ENCODE peak calls at places on chromosome 22, in four cellular contexts. X, W, V and S are unnamed samples.

GRCh38 chr22:36497910-36498669 is 8.8 kb downstream of the FOXRED2 start:
- DNase-seq in X (no peak), W (no peak), V (no peak), S (peak; percentile 84)

GRCh38 chr22:49301398-49302149 is 526.1 kb downstream of the BRD1 start:
- DNase-seq in X (no peak), W (no peak), V (no peak), S (no peak)

GRCh38 chr22:29426476-29426875 is 11.9 kb upstream of the RFPL1 start:
- DNase-seq in X (no peak), W (no peak), V (no peak), S (no peak)

GRCh38 chr22:50206599-50206998 is 5.8 kb downstream of the SELENOO start:
- DNase-seq in X (no peak), W (peak; percentile 42), V (peak; percentile 67), S (no peak)

GRCh38 chr22:50529416-50530279 is at the start of gene TYMP:
- DNase-seq in X (no peak), W (no peak), V (no peak), S (no peak)

GRCh38 chr22:27844656-27845602 is 43.4 kb upstream of the MN1 start:
- DNase-seq in X (no peak), W (no peak), V (no peak), S (no peak)

GRCh38 chr22:20552913-20553401 is 45.5 kb downstream of the MED15 start:
- DNase-seq in X (no peak), W (no peak), V (no peak), S (no peak)

GRCh38 chr22:39714321-39714720 is 143.8 kb downstream of the CACNA1I start:
- DNase-seq in X (no peak), W (no peak), V (no peak), S (no peak)

GRCh38 chr22:45084400-45084920 is 74.7 kb upstream of the PHF21B start:
- DNase-seq in X (no peak), W (no peak), V (no peak), S (no peak)

GRCh38 chr22:45077826-45078334 is 68.1 kb upstream of the PHF21B start:
- DNase-seq in X (no peak), W (no peak), V (no peak), S (no peak)

GRCh38 chr22:45087802-45088201 is 75.9 kb upstream of the NUP50 start:
- DNase-seq in X (no peak), W (no peak), V (no peak), S (no peak)

GRCh38 chr22:45083659-45084305 is 74.0 kb upstream of the PHF21B start:
- DNase-seq in X (no peak), W (no peak), V (no peak), S (no peak)

GRCh38 chr22:45082795-45083194 is 73.0 kb upstream of the PHF21B start:
- DNase-seq in X (no peak), W (peak; percentile 16), V (no peak), S (no peak)
- TF ChIP-seq CTCF in X (peak; percentile 79), W (peak; percentile 41), V (peak; percentile 17), S (no peak)

DNA sequence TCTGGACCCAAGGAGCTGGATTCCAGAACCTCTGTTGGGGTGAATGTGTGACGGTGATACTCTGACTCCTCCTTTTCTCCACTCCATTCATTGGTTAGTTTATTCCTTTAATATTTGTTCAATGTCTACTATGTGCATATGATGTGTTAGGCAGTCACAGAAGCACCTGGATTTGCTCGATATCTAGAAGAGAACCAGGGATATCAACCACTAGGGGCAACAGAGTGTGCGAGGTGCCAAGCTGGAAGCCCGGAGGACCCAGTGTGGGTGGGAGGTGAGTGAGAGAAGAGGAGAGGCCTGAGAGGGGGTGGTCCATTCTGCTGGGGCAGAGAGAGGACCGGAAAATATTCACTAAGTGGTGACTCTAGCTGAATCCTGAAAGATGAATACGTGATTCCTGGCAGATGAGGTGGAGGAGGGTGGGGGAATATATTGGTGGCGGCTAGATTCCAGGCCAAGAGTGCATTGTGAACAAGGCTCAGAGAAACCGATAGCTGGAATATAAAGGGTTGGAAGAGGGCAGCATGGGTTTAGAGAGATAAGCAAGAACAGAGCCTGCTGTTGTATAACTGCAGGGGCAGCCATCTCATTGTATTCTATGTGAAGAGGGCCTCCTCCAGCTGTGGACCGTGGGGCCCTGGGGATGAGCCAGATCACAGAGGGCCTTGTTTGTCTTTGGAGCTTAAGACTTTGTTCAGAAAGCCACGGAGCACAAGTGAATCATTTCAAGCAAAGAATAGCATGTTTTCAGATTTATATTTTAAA is 6.9 kb upstream of the TIMP3 start:
- DNase-seq in X (no peak), W (no peak), V (no peak), S (no peak)
- TF ChIP-seq CTCF in X (peak; percentile 11), W (no peak), V (no peak), S (no peak)

GRCh38 chr22:37781434-37782059 is 26.2 kb upstream of the GCAT start:
- DNase-seq in X (no peak), W (no peak), V (no peak), S (no peak)
- TF ChIP-seq CTCF in X (peak; percentile 59), W (peak; percentile 14), V (no peak), S (no peak)

DNA sequence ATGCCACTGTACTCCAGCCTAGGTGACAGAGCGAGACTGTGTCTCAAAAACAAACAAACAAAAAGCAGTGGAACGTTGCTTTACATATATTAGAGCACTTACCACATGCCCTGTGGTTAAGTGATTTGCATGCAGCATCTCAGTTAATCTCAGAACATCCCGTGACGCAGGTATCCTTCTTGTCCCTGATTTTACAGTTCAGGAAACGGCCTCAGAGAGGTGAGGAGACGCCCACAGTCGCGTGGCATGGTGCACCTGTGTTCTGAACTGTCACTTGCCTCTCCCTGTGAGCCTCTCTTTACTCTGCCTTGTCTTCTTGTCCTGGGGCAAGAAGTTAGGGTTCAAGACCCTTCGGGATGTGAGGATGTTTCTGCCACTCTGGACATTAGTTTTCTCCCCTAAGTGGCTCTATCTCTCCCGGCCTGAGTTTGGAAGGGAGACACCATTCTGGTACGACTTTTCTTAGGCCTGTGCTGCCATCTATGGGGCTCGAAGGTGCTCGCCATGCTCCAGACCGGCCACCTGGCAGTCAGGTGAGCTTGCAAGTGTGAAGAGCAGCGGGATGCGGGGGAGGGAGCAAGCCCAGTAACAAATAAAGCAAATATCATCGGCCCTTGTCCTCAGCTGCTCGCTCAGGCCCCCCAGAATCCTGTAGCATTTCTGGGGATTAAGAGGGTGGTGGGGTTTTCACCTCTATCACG is 25.6 kb downstream of the YWHAH start:
- DNase-seq in X (no peak), W (peak; percentile 30), V (peak; percentile 63), S (peak; percentile 61)
- TF ChIP-seq CTCF in X (peak; percentile 96), W (peak; percentile 61), V (no peak), S (no peak)

GRCh38 chr22:41092023-41092817 is at the start of gene EP300:
- DNase-seq in X (no peak), W (peak; percentile 56), V (peak; percentile 72), S (peak; percentile 77)
- TF ChIP-seq CTCF in X (no peak), W (peak; percentile 44), V (no peak), S (peak; percentile 17)

GRCh38 chr22:48261706-48262105 is 1499.3 kb downstream of the TBC1D22A start:
- DNase-seq in X (no peak), W (no peak), V (no peak), S (no peak)

GRCh38 chr22:48264586-48264985 is 1502.1 kb downstream of the TBC1D22A start:
- DNase-seq in X (no peak), W (no peak), V (no peak), S (no peak)

GRCh38 chr22:48263791-48264351 is 1501.4 kb downstream of the TBC1D22A start:
- DNase-seq in X (no peak), W (no peak), V (no peak), S (no peak)

GRCh38 chr22:48262596-48263430 is 1500.4 kb downstream of the TBC1D22A start:
- DNase-seq in X (no peak), W (no peak), V (no peak), S (no peak)

DNA sequence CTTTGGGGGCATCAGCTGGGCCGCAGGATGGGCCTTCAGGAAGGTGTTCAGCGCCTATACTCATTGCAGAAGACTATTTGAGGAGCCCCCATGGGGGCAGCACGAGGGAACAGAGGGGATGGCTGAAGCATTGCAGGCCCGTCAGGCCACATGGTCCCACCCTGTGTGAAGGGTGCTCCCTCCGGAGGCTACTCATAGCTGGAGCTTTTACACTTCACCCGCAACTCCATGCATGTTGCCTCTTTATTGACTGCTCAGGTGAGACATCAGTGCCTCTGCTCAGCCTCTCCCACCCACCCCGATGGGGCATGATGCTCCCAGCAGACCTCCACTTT is 1500.9 kb downstream of the TBC1D22A start:
- DNase-seq in X (no peak), W (no peak), V (no peak), S (no peak)
- TF ChIP-seq CTCF in X (no peak), W (no peak), V (no peak), S (no peak)

DNA sequence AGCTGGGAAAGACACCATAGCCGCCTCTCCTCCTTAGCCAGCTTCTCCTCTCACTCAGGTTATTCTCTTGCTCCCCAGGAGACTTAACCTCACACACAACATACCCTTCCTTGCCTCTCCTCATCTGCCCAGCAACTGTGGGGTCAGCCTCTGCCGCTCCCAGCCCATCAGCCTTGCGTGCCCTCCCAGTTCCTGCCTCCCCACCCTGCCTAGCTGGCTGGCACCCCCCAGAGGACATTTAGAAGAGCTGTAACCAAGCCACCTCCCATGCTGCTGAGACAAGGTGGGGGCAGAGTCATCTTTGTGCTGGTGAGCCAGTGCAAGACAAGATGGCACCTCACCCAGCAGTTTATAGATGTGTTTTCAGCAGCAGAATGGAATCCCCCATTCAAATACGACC is 38.2 kb downstream of the TOM1 start:
- DNase-seq in X (no peak), W (no peak), V (no peak), S (no peak)
- TF ChIP-seq CTCF in X (peak; percentile 36), W (no peak), V (no peak), S (no peak)